ENCODE peak calls at places on chromosome 5, in seven cellular contexts. O is body of pancreas; F is D341Med; R is choroid plexus epithelial cell; V is stimulated activated CD4-positive, alpha-beta T cell treated with anti-CD3 and anti-CD28 coated beads, Interleukin-12 subunit alpha, Interleukin-12 subunit beta, amount 100 ng/mL, for 4 hours; D is T-helper 2 cell; Q is HuH-7.5. I is an unnamed sample.

GRCh38 chr5:101418735-101419134 is 515.7 kb upstream of the ST8SIA4 start:
- DNase-seq in F (no peak), D (no peak), Q (no peak), O (no peak), R (peak; percentile 1), V (no peak), I (no peak)

GRCh38 chr5:110880413-110880812 is 141.6 kb downstream of the SLC25A46 start:
- DNase-seq in F (no peak), D (no peak), V (no peak), O (peak; percentile 41), Q (no peak), R (peak; percentile 93), I (no peak)

GRCh38 chr5:128566170-128566569 is 28.1 kb upstream of the FBN2 start:
- DNase-seq in D (no peak), Q (no peak), R (no peak), F (no peak), V (no peak), O (no peak), I (no peak)

GRCh38 chr5:96699186-96699820 is 37.1 kb downstream of the CAST start:
- DNase-seq in V (no peak), R (no peak), O (no peak), Q (no peak), D (no peak), F (peak; percentile 22), I (no peak)

GRCh38 chr5:110940136-110940535 is 131.4 kb upstream of the TSLP start:
- DNase-seq in V (no peak), F (no peak), D (no peak), Q (no peak), R (no peak), O (no peak), I (no peak)

GRCh38 chr5:151895660-151896040 is 29.0 kb downstream of the GLRA1 start:
- DNase-seq in Q (no peak), V (no peak), F (no peak), O (no peak), R (no peak), D (no peak), I (no peak)

GRCh38 chr5:81513468-81513867 is 119.5 kb upstream of the ACOT12 start:
- DNase-seq in F (no peak), V (no peak), R (no peak), Q (no peak), O (no peak), D (no peak), I (no peak)

GRCh38 chr5:72234898-72235297 is 85.1 kb downstream of the MRPS27 start:
- DNase-seq in V (no peak), D (no peak), R (no peak), O (no peak), Q (no peak), F (no peak), I (no peak)

GRCh38 chr5:72134226-72134625 is 27.0 kb downstream of the MAP1B start:
- DNase-seq in V (no peak), D (no peak), F (peak; percentile 60), Q (no peak), R (no peak), O (no peak), I (no peak)

GRCh38 chr5:35338169-35338476 is 107.8 kb upstream of the PRLR start:
- DNase-seq in F (no peak), O (peak; percentile 9), R (no peak), D (no peak), Q (no peak), V (no peak), I (no peak)

GRCh38 chr5:88825782-88826110 is 57.2 kb downstream of the MEF2C start:
- DNase-seq in V (no peak), D (no peak), R (peak; percentile 9), F (no peak), Q (no peak), O (no peak), I (no peak)

GRCh38 chr5:40409600-40409999 is 270.1 kb upstream of the PTGER4 start:
- DNase-seq in V (no peak), F (no peak), O (peak; percentile 40), Q (no peak), R (no peak), D (peak; percentile 57), I (no peak)

I was measured in mucosa of descending colon.